ENCODE peak calls at places on chromosomes 12 and 14, in ten cellular contexts. R is ovary; U is HFF-Myc; G is H1; H is right cardiac atrium; Y is HepG2; L is astrocyte of the spinal cord; C is SK-N-SH; V is lower lobe of right lung; O is CD8-positive, alpha-beta T cell. W is an unnamed sample.

GRCh38 chr12:14949631-14950030 is 11.3 kb upstream of the ERP27 start:
- DNase-seq in R (no peak), U (no peak), G (no peak), H (no peak), Y (no peak), L (no peak), C (no peak), V (no peak), O (no peak), W (no peak)

GRCh38 chr12:51866762-51867161 is 18.2 kb upstream of the FIGNL2 start:
- DNase-seq in R (no peak), U (no peak), G (no peak), H (no peak), Y (no peak), L (no peak), C (no peak), V (peak), O (no peak), W (no peak)

GRCh38 chr12:68180792-68181744 is 21.5 kb upstream of the IFNG start:
- DNase-seq in R (no peak), U (no peak), G (no peak), H (no peak), Y (no peak), L (no peak), C (no peak), V (no peak), O (no peak), W (peak)

GRCh38 chr14:88790501-88791251 is 2.1 kb downstream of the EML5 start:
- DNase-seq in R (no peak), U (no peak), G (no peak), H (no peak), Y (no peak), L (no peak), C (peak), V (no peak), O (no peak), W (no peak)

GRCh38 chr12:54991161-54991991 is 6.8 kb upstream of the TESPA1 start:
- DNase-seq in R (no peak), U (no peak), G (no peak), H (no peak), Y (no peak), L (no peak), C (no peak), V (no peak), O (no peak), W (no peak)

GRCh38 chr12:130337476-130338303 is at the start of gene PIWIL1:
- DNase-seq in R (no peak), U (no peak), G (no peak), H (no peak), Y (no peak), L (no peak), C (peak), V (no peak), O (no peak), W (no peak)

GRCh38 chr12:124665516-124665915 is 98.1 kb upstream of the NCOR2 start:
- DNase-seq in R (no peak), U (no peak), G (no peak), H (peak), Y (no peak), L (no peak), C (no peak), V (no peak), O (no peak), W (no peak)

GRCh38 chr14:40841886-40842285 is 764.8 kb upstream of the LRFN5 start:
- DNase-seq in R (no peak), U (no peak), G (no peak), H (no peak), Y (no peak), L (no peak), C (no peak), V (no peak), O (no peak), W (no peak)

GRCh38 chr14:66401447-66402095 is 84.6 kb upstream of the CCDC196 start:
- DNase-seq in R (no peak), U (no peak), G (no peak), H (no peak), Y (peak), L (peak), C (peak), V (no peak), O (no peak), W (no peak)

GRCh38 chr14:63616015-63616414 is 25.7 kb downstream of the WDR89 start:
- DNase-seq in R (no peak), U (no peak), G (no peak), H (no peak), Y (no peak), L (no peak), C (no peak), V (peak), O (no peak), W (no peak)

GRCh38 chr14:75267141-75267601 is 11.5 kb upstream of the FOS start:
- DNase-seq in R (no peak), U (no peak), G (no peak), H (no peak), Y (no peak), L (peak), C (no peak), V (no peak), O (no peak), W (no peak)

GRCh38 chr14:68952544-68953535 is 26.3 kb downstream of the ACTN1 start:
- DNase-seq in R (peak), U (peak), G (no peak), H (peak), Y (no peak), L (peak), C (peak), V (no peak), O (no peak), W (no peak)

GRCh38 chr14:69355955-69356321 is 42.2 kb downstream of the ERH start:
- DNase-seq in R (no peak), U (no peak), G (no peak), H (peak), Y (no peak), L (peak), C (no peak), V (no peak), O (no peak), W (peak)

GRCh38 chr12:48999371-49000131 is at the start of gene DDN:
- DNase-seq in R (no peak), U (no peak), G (peak), H (peak), Y (no peak), L (peak), C (peak), V (peak), O (no peak), W (peak)

GRCh38 chr12:33825442-33825841 is 196.9 kb upstream of the ALG10 start:
- DNase-seq in R (no peak), U (no peak), G (no peak), H (no peak), Y (no peak), L (peak), C (no peak), V (no peak), O (no peak), W (no peak)

GRCh38 chr12:62865860-62866407 is 69.0 kb downstream of the PPM1H start:
- DNase-seq in R (no peak), U (no peak), G (no peak), H (no peak), Y (no peak), L (peak), C (no peak), V (no peak), O (no peak), W (no peak)

GRCh38 chr12:29148065-29148957 is 767 bp upstream of the FAR2 start:
- DNase-seq in R (no peak), U (peak), G (peak), H (peak), Y (no peak), L (peak), C (peak), V (peak), O (no peak), W (no peak)

GRCh38 chr12:56234746-56235436 is 5.0 kb downstream of the SLC39A5 start:
- DNase-seq in R (no peak), U (no peak), G (no peak), H (no peak), Y (no peak), L (no peak), C (peak), V (no peak), O (no peak), W (no peak)

GRCh38 chr12:56229819-56230448 is at the start of gene SLC39A5:
- DNase-seq in R (no peak), U (no peak), G (no peak), H (no peak), Y (no peak), L (no peak), C (no peak), V (no peak), O (no peak), W (no peak)

GRCh38 chr12:56229082-56229481 is 769 bp upstream of the SLC39A5 start:
- DNase-seq in R (no peak), U (no peak), G (no peak), H (no peak), Y (no peak), L (no peak), C (no peak), V (no peak), O (no peak), W (no peak)

GRCh38 chr12:56230449-56231183 is 765 bp downstream of the SLC39A5 start:
- DNase-seq in R (no peak), U (no peak), G (no peak), H (no peak), Y (peak), L (no peak), C (no peak), V (no peak), O (no peak), W (peak)

GRCh38 chr12:56231184-56231582 is 1.3 kb downstream of the SLC39A5 start:
- DNase-seq in R (no peak), U (no peak), G (no peak), H (no peak), Y (no peak), L (no peak), C (no peak), V (no peak), O (no peak), W (no peak)
- H3K4me3 ChIP-seq in R (no peak), U (no peak), G (no peak), H (no peak), Y (peak), L (no peak), C (no peak), V (no peak), O (no peak), W (no peak)

DNA sequence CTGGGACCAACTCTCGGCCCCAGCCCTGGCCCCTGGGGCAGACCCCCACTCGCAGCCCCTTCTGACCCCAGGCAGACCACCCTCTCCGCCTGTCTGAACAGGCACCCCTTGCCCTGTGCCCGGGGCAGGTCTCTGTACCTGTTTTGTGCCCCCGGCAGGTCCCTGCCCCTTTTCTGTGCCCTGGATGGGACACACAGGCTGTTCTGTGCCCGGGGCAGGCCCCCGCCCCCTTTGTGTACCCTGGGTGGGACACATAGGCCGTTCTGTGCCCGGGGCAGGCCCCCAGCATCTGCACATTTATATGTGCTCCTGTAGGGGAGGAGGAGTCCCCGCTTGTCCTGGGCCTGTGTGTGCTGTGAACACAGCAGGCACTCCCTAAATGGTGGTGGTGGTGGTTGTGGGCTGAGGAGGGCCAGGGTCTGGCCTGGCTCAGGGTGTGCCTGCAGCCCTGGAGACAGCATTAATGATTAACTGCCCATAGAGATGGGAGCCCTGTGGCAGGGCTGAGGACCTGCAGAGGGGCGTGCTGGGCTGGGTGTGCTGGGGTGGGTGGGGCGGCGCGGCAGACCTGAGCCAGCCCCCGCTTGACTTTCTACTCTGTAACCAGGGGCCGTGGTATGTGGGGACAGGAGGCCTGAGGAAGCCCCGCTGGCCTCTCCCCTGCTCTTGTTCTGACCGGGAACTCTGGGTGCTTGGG is 3.7 kb downstream of the FBRSL1 start:
- DNase-seq in R (no peak), U (no peak), G (no peak), H (no peak), Y (peak), L (no peak), C (no peak), V (no peak), O (no peak), W (no peak)
- H3K4me3 ChIP-seq in R (no peak), U (no peak), G (no peak), H (no peak), Y (peak), L (no peak), C (no peak), V (no peak), O (no peak), W (no peak)

DNA sequence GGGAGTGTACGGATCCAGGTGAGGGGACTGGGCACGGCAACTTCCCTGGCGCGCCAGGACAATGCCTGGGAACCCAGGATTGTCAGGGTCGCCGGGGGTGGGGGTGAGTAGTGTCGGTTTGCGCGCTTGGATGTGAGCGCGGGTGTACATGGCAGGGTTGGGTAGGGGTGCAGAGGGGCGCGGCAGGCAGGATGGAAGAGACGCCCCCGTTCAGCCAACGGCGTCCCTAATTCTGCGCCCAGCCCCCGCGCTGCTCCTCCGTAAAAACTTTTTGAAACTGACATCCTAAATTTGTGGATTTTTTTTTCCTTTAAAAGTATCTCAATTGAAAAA is 3.1 kb downstream of the DIO3 start:
- DNase-seq in R (no peak), U (no peak), G (no peak), H (no peak), Y (no peak), L (no peak), C (no peak), V (no peak), O (no peak), W (no peak)
- H3K4me3 ChIP-seq in R (no peak), U (no peak), G (peak), H (no peak), Y (no peak), L (no peak), C (no peak), V (no peak), O (no peak), W (no peak)

DNA sequence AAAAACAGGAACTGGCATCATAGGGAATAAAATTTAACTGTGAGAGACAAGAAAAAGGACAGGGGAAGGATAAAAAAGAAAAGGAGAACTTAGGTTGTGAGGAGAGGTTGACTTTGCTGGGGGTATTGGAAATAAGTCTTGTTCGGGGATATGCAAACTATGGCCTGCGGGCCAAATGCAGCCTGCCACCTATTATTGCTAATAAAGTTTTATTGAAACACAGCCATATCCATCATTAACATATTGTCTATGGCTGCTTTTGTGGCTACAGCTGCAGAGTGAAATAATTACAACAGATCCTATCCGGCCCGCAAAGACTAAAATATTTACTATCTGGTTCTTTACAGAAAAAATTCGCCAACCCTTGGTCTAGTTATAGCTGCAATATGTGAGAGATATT is 18.6 kb downstream of the BBS10 start:
- DNase-seq in R (no peak), U (no peak), G (no peak), H (no peak), Y (no peak), L (no peak), C (no peak), V (no peak), O (no peak), W (no peak)
- H3K4me3 ChIP-seq in R (no peak), U (no peak), G (no peak), H (no peak), Y (no peak), L (no peak), C (no peak), V (no peak), O (no peak), W (no peak)

GRCh38 chr12:80556566-80556965 is 112.5 kb downstream of the PTPRQ start:
- DNase-seq in R (no peak), U (no peak), G (no peak), H (no peak), Y (no peak), L (peak), C (no peak), V (no peak), O (no peak), W (no peak)

GRCh38 chr12:80551897-80552296 is 107.9 kb downstream of the PTPRQ start:
- DNase-seq in R (no peak), U (peak), G (no peak), H (no peak), Y (no peak), L (peak), C (no peak), V (no peak), O (no peak), W (no peak)

DNA sequence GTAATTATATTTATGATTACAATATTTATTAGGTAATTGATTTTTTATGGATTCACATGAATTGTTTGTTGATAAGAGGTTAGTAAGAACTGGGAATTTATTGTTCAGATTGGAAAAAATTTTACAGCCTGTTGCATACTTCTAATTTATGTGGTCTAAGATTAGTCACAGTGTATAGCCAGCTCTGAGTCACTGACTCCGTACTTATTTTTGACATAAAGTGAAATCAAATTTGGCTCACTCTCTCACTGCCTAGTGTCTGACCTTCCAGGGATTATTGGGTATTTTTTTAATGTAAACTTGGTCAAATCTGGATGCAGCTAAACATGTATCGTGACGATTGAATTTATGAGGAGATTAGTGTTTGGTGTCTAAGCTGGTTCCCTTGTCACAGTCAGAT is 109.3 kb downstream of the PTPRQ start:
- DNase-seq in R (no peak), U (peak), G (no peak), H (no peak), Y (no peak), L (peak), C (no peak), V (no peak), O (no peak), W (no peak)
- H3K4me3 ChIP-seq in R (no peak), U (no peak), G (no peak), H (no peak), Y (no peak), L (no peak), C (no peak), V (no peak), O (no peak), W (no peak)

GRCh38 chr12:89692442-89692841 is 16.2 kb downstream of the ATP2B1 start:
- DNase-seq in R (no peak), U (no peak), G (no peak), H (no peak), Y (no peak), L (no peak), C (no peak), V (no peak), O (no peak), W (no peak)

GRCh38 chr12:89693639-89694202 is 14.9 kb downstream of the ATP2B1 start:
- DNase-seq in R (no peak), U (no peak), G (no peak), H (no peak), Y (no peak), L (peak), C (no peak), V (no peak), O (no peak), W (no peak)

GRCh38 chr12:89695830-89696229 is 12.8 kb downstream of the ATP2B1 start:
- DNase-seq in R (no peak), U (no peak), G (no peak), H (no peak), Y (no peak), L (no peak), C (no peak), V (no peak), O (no peak), W (no peak)

GRCh38 chr12:89695100-89695499 is 13.5 kb downstream of the ATP2B1 start:
- DNase-seq in R (no peak), U (no peak), G (no peak), H (no peak), Y (no peak), L (peak), C (no peak), V (no peak), O (no peak), W (no peak)

DNA sequence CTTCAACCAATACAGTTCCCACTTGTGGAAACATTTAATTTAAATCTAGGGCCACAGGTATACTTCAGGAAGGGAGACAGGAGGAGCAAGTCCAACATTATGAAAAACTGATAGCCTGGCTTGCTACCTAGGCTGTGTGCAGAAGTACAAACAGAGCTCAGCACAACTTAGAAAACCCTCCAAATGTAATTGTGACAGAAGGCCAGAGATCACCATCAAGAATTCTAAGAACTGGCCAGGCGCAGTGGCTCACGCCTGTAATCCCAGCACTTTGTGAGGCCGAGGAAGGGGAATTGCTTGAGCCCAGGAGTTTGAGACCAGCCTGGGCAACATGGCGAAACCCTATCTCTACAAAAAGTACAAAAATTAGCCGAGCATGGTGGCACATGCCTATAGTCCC is 14.1 kb downstream of the ATP2B1 start:
- DNase-seq in R (no peak), U (no peak), G (no peak), H (no peak), Y (no peak), L (no peak), C (no peak), V (no peak), O (no peak), W (no peak)
- H3K4me3 ChIP-seq in R (no peak), U (no peak), G (no peak), H (no peak), Y (no peak), L (no peak), C (no peak), V (no peak), O (no peak), W (no peak)

DNA sequence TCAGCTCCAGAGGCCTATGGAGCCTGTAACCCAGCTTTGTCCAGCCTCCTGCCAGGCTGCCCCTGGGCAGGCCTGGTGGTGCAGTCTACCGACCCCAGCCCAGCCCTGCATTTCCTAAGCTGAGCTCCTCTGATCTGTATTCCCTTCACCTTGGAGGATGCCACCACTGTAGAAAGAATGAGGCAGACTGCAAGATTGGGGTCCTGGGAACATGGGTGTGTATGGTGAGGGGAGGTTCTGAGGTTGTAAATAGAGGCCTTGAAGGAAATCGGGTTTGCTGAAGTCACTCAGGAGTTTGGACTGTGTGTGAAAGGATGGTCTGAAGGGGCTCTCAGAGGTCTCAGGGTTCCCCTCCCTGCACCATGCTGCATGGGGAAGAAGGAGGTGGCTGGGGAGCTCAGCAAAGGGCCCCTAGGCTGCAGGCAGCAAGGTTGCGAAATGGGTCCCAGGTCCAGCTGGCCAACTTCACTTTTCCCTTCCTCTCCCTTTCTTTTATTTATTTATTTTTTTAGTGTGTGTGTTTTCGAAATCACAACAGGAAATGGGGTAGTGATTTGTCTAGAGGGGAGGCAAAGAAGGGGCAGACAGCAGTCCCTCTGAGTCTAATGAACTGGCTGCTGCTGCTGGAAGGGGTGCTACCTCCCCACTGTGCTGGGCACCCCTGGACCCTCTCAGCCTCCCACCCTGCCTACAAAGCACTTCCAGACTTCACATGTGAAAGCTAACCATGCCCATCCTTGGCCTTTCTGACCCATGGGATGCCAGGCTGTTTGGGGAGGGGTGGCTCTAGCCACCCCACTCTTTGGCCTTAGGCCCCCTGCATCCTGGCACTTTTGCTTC is 1.3 kb upstream of the LRP1-AS start:
- DNase-seq in R (peak), U (no peak), G (no peak), H (peak), Y (peak), L (no peak), C (no peak), V (peak), O (no peak), W (no peak)
- H3K4me3 ChIP-seq in R (no peak), U (no peak), G (no peak), H (no peak), Y (peak), L (no peak), C (no peak), V (peak), O (no peak), W (no peak)